ENCODE peak calls at places on chromosomes 13 and 19, in five cellular contexts. One of them, this sample, is unnamed.

GRCh38 chr19:56333506-56333905 is 18.9 kb upstream of the ZSCAN5A start:
- DNase-seq in cardiac fibroblast: peak
- DNase-seq in left lung: no peak
- DNase-seq in brain microvascular endothelial cell: peak
- DNase-seq in H9: no peak
- DNase-seq in this sample: peak

GRCh38 chr19:48487944-48488343 is 18.8 kb downstream of the CYTH2 start:
- DNase-seq in cardiac fibroblast: peak
- DNase-seq in left lung: peak
- DNase-seq in brain microvascular endothelial cell: no peak
- DNase-seq in H9: no peak
- DNase-seq in this sample: no peak

GRCh38 chr19:53927745-53928144 is 18.7 kb downstream of the CACNG7 start:
- DNase-seq in cardiac fibroblast: peak
- DNase-seq in left lung: no peak
- DNase-seq in brain microvascular endothelial cell: peak
- DNase-seq in H9: peak
- DNase-seq in this sample: no peak

GRCh38 chr13:79405501-79405830 is 589 bp downstream of the RBM26 start:
- DNase-seq in cardiac fibroblast: peak
- DNase-seq in left lung: no peak
- DNase-seq in brain microvascular endothelial cell: no peak
- DNase-seq in H9: peak
- DNase-seq in this sample: no peak

GRCh38 chr13:104854007-104854406 is 1681.5 kb downstream of the EFNB2 start:
- DNase-seq in cardiac fibroblast: no peak
- DNase-seq in left lung: no peak
- DNase-seq in brain microvascular endothelial cell: no peak
- DNase-seq in H9: peak
- DNase-seq in this sample: no peak

GRCh38 chr13:113586661-113587479 is 2.3 kb downstream of the TFDP1 start:
- DNase-seq in cardiac fibroblast: no peak
- DNase-seq in left lung: no peak
- DNase-seq in brain microvascular endothelial cell: no peak
- DNase-seq in H9: no peak
- DNase-seq in this sample: peak

GRCh38 chr19:55146648-55147218 is 2.3 kb downstream of the TNNT1 start:
- DNase-seq in cardiac fibroblast: no peak
- DNase-seq in left lung: no peak
- DNase-seq in brain microvascular endothelial cell: no peak
- DNase-seq in H9: peak
- DNase-seq in this sample: peak

GRCh38 chr19:42313096-42313839 is at the start of gene TMEM145:
- DNase-seq in cardiac fibroblast: peak
- DNase-seq in left lung: no peak
- DNase-seq in brain microvascular endothelial cell: no peak
- DNase-seq in H9: peak
- DNase-seq in this sample: peak

GRCh38 chr19:8363803-8364771 is at the start of gene ANGPTL4:
- DNase-seq in cardiac fibroblast: peak
- DNase-seq in left lung: peak
- DNase-seq in brain microvascular endothelial cell: peak
- DNase-seq in H9: peak
- DNase-seq in this sample: peak

GRCh38 chr19:4088975-4089374 is 22.3 kb upstream of the ZBTB7A start:
- DNase-seq in cardiac fibroblast: no peak
- DNase-seq in left lung: no peak
- DNase-seq in brain microvascular endothelial cell: no peak
- DNase-seq in H9: no peak
- DNase-seq in this sample: peak

GRCh38 chr19:3665681-3666544 is 34.4 kb downstream of the PIP5K1C start:
- DNase-seq in cardiac fibroblast: peak
- DNase-seq in left lung: peak
- DNase-seq in brain microvascular endothelial cell: no peak
- DNase-seq in H9: peak
- DNase-seq in this sample: peak

GRCh38 chr13:113952151-113952982 is 21.5 kb downstream of the C13orf46 start:
- DNase-seq in cardiac fibroblast: no peak
- DNase-seq in left lung: peak
- DNase-seq in brain microvascular endothelial cell: no peak
- DNase-seq in H9: no peak
- DNase-seq in this sample: no peak

GRCh38 chr13:44013666-44014291 is 134.1 kb downstream of the LACC1 start:
- DNase-seq in cardiac fibroblast: peak
- DNase-seq in left lung: no peak
- DNase-seq in brain microvascular endothelial cell: peak
- DNase-seq in H9: no peak
- DNase-seq in this sample: no peak

GRCh38 chr13:100875392-100876043 is 200.9 kb upstream of the TMTC4 start:
- DNase-seq in cardiac fibroblast: peak
- DNase-seq in left lung: no peak
- DNase-seq in brain microvascular endothelial cell: peak
- DNase-seq in H9: no peak
- DNase-seq in this sample: no peak

GRCh38 chr19:17255150-17255621 is 9.4 kb downstream of the USHBP1 start:
- DNase-seq in cardiac fibroblast: no peak
- DNase-seq in left lung: no peak
- DNase-seq in brain microvascular endothelial cell: no peak
- DNase-seq in H9: peak
- DNase-seq in this sample: no peak

GRCh38 chr19:43765109-43765876 is 10.5 kb upstream of the SMG9 start:
- DNase-seq in cardiac fibroblast: peak
- DNase-seq in left lung: no peak
- DNase-seq in brain microvascular endothelial cell: peak
- DNase-seq in H9: peak
- DNase-seq in this sample: peak

GRCh38 chr19:16202320-16203255 is 4.9 kb downstream of the AP1M1 start:
- DNase-seq in cardiac fibroblast: no peak
- DNase-seq in left lung: no peak
- DNase-seq in brain microvascular endothelial cell: no peak
- DNase-seq in H9: no peak
- DNase-seq in this sample: no peak

GRCh38 chr19:51568456-51568855 is 2.6 kb upstream of the ZNF175 start:
- DNase-seq in cardiac fibroblast: no peak
- DNase-seq in left lung: no peak
- DNase-seq in brain microvascular endothelial cell: no peak
- DNase-seq in H9: no peak
- DNase-seq in this sample: no peak

GRCh38 chr19:14686411-14686810 is 3.4 kb upstream of the ZNF333 start:
- DNase-seq in cardiac fibroblast: peak
- DNase-seq in left lung: no peak
- DNase-seq in brain microvascular endothelial cell: no peak
- DNase-seq in H9: no peak
- DNase-seq in this sample: no peak

GRCh38 chr13:112097770-112098169 is 30.8 kb downstream of the SOX1 start:
- DNase-seq in cardiac fibroblast: no peak
- DNase-seq in left lung: no peak
- DNase-seq in brain microvascular endothelial cell: no peak
- DNase-seq in H9: no peak
- DNase-seq in this sample: no peak

GRCh38 chr19:51803529-51803928 is 8.6 kb downstream of the FPR3 start:
- DNase-seq in cardiac fibroblast: no peak
- DNase-seq in left lung: no peak
- DNase-seq in brain microvascular endothelial cell: no peak
- DNase-seq in H9: no peak
- DNase-seq in this sample: no peak

GRCh38 chr19:43470288-43470687 is 4.9 kb upstream of the LYPD3 start:
- DNase-seq in cardiac fibroblast: peak
- DNase-seq in left lung: no peak
- DNase-seq in brain microvascular endothelial cell: peak
- DNase-seq in H9: no peak
- DNase-seq in this sample: no peak

GRCh38 chr13:106238690-106239089 is 296.8 kb downstream of the EFNB2 start:
- DNase-seq in cardiac fibroblast: no peak
- DNase-seq in left lung: no peak
- DNase-seq in brain microvascular endothelial cell: no peak
- DNase-seq in H9: no peak
- DNase-seq in this sample: no peak

GRCh38 chr19:2149980-2150793 is 1.2 kb downstream of the AP3D1 start:
- DNase-seq in cardiac fibroblast: peak
- DNase-seq in left lung: no peak
- DNase-seq in brain microvascular endothelial cell: no peak
- DNase-seq in H9: no peak
- DNase-seq in this sample: no peak

GRCh38 chr19:18218600-18218999 is 7.6 kb downstream of the PDE4C start:
- DNase-seq in cardiac fibroblast: no peak
- DNase-seq in left lung: no peak
- DNase-seq in brain microvascular endothelial cell: no peak
- DNase-seq in H9: no peak
- DNase-seq in this sample: no peak

GRCh38 chr19:12665281-12665573 is 1.3 kb downstream of the MAN2B1 start:
- DNase-seq in cardiac fibroblast: no peak
- DNase-seq in left lung: peak
- DNase-seq in brain microvascular endothelial cell: no peak
- DNase-seq in H9: no peak
- DNase-seq in this sample: peak

GRCh38 chr19:36973844-36974195 is 57.7 kb downstream of the ZNF568 start:
- DNase-seq in cardiac fibroblast: no peak
- DNase-seq in left lung: no peak
- DNase-seq in brain microvascular endothelial cell: no peak
- DNase-seq in H9: no peak
- DNase-seq in this sample: peak

DNA sequence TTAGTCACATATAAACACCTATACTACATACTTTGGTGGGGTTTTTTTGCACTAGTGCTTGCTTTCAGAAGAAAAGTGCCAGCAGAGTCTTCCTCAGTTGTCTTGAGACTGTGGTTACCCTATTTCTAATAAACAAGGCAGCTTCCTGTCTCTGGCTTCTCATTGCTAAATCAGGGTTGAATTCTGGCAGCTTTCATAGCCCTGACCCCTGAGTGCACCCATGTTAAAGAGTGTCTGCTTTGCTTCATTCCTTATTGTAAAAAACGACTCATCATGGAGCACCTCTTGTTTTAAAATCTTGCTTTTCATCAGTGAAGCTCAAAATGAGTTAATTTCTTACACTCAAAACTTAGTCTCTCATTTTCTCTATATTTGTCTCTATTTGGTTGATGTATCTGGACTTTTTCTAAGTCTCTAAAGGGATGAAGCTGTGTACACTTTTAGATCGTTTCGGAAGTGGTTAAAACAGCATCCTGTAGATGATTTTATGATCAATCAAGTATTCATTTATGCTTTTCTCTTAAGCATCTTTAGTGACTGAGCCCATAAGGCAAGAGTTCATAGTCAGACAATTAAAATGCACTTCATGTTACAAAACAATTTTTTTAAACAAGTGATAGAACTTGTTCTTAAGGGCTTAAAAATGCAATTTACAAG is 72.1 kb downstream of the KLF12 start:
- DNase-seq in cardiac fibroblast: peak
- DNase-seq in left lung: no peak
- DNase-seq in brain microvascular endothelial cell: peak
- DNase-seq in H9: no peak
- DNase-seq in this sample: peak
- TF ChIP-seq CTCF in cardiac fibroblast: no peak
- TF ChIP-seq CTCF in left lung: no peak
- TF ChIP-seq CTCF in brain microvascular endothelial cell: no peak
- TF ChIP-seq CTCF in H9: no peak
- TF ChIP-seq CTCF in this sample: no peak

GRCh38 chr13:49551245-49551644 is 34.1 kb downstream of the RCBTB1 start:
- DNase-seq in cardiac fibroblast: no peak
- DNase-seq in left lung: no peak
- DNase-seq in brain microvascular endothelial cell: no peak
- DNase-seq in H9: no peak
- DNase-seq in this sample: no peak

GRCh38 chr13:49553888-49554287 is 31.5 kb downstream of the RCBTB1 start:
- DNase-seq in cardiac fibroblast: no peak
- DNase-seq in left lung: no peak
- DNase-seq in brain microvascular endothelial cell: no peak
- DNase-seq in H9: no peak
- DNase-seq in this sample: no peak

GRCh38 chr13:49559006-49559405 is 26.4 kb downstream of the RCBTB1 start:
- DNase-seq in cardiac fibroblast: no peak
- DNase-seq in left lung: no peak
- DNase-seq in brain microvascular endothelial cell: no peak
- DNase-seq in H9: no peak
- DNase-seq in this sample: no peak

GRCh38 chr13:49549289-49549688 is 36.1 kb downstream of the RCBTB1 start:
- DNase-seq in cardiac fibroblast: no peak
- DNase-seq in left lung: no peak
- DNase-seq in brain microvascular endothelial cell: no peak
- DNase-seq in H9: peak
- DNase-seq in this sample: no peak

DNA sequence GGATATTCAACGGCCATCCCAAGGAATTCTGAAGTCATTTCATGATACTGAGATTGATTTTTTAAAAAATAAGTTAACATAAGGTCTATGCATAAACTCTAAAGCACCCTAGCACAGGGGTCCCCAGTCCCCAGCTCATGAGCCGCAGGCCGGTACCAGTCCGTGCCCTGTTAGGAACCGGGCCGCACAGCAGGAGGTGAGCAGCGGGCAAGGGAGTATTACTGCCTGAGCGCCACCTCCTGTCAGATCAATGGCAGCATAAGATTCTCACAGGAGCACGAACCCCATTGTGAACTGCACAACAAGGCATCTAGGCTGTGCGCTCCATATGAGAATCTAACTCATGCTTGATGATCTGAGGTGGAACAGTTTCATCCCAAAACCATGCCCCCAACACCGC is 31.0 kb downstream of the RCBTB1 start:
- DNase-seq in cardiac fibroblast: no peak
- DNase-seq in left lung: no peak
- DNase-seq in brain microvascular endothelial cell: no peak
- DNase-seq in H9: no peak
- DNase-seq in this sample: no peak
- TF ChIP-seq CTCF in cardiac fibroblast: no peak
- TF ChIP-seq CTCF in left lung: no peak
- TF ChIP-seq CTCF in brain microvascular endothelial cell: no peak
- TF ChIP-seq CTCF in H9: no peak
- TF ChIP-seq CTCF in this sample: no peak

DNA sequence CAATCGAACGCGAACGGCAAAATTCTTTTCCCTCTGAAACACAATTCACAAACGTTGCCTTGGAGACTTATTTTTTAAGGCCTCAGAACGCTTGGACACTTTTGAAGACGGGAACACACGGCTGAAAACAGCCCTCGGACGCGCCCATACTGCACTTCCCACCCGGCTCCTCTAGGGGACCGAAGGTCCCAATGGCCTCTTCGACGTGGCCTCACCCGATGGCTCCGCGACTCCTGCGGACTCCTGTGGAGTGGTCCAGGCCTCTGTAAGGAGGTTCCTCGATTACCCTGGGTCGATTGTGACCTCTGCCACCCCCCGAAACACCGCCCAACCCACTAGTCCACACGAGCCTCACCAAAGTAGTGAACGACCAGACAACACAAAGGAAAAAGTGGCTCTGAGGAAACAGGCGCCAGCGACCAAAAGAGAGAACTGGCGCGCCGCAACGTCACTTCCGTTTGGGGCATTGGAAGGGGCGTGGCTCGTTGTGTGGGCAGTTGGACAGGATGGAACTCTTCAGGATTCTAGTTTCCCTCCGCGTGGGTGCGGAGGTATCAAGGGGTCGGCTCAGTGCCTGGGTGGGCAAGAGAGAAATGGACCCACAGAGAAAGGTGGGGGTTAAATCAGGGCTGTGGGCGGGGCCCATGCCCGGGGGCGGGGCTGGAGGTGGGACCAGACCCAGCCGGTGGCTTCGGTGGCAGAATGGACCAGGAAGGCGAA is at the start of gene ZNF560:
- DNase-seq in cardiac fibroblast: peak
- DNase-seq in left lung: no peak
- DNase-seq in brain microvascular endothelial cell: peak
- DNase-seq in H9: peak
- DNase-seq in this sample: no peak
- TF ChIP-seq CTCF in cardiac fibroblast: peak
- TF ChIP-seq CTCF in left lung: no peak
- TF ChIP-seq CTCF in brain microvascular endothelial cell: peak
- TF ChIP-seq CTCF in H9: peak
- TF ChIP-seq CTCF in this sample: no peak

GRCh38 chr13:102089177-102089576 is 312.7 kb downstream of the FGF14 start:
- DNase-seq in cardiac fibroblast: peak
- DNase-seq in left lung: no peak
- DNase-seq in brain microvascular endothelial cell: no peak
- DNase-seq in H9: no peak
- DNase-seq in this sample: no peak
- TF ChIP-seq CTCF in cardiac fibroblast: peak
- TF ChIP-seq CTCF in left lung: no peak
- TF ChIP-seq CTCF in brain microvascular endothelial cell: no peak
- TF ChIP-seq CTCF in H9: no peak
- TF ChIP-seq CTCF in this sample: no peak

This sample was measured in GM10248.